ENCODE peak calls at places on chromosomes 13 and 19, in four cellular contexts. Z is WTC11, J is K562, L is HepG2. S is an unnamed sample.

GRCh38 chr19:10553087-10553667 is 9.5 kb downstream of the ATG4D start:
- DNase-seq in J (no peak), Z (no peak), L (no peak), S (no peak)

GRCh38 chr13:107866007-107866665 is 349.2 kb downstream of the LIG4 start:
- DNase-seq in L (no peak), J (peak; percentile 65), Z (peak; percentile 47), S (no peak)

GRCh38 chr13:66195238-66195637 is 1034.9 kb downstream of the PCDH9 start:
- DNase-seq in J (no peak), Z (no peak), L (no peak), S (no peak)

GRCh38 chr13:31905896-31906295 is 125.7 kb upstream of the FRY start:
- DNase-seq in L (no peak), J (no peak), Z (no peak), S (no peak)

GRCh38 chr13:72386138-72386684 is 341.2 kb downstream of the MZT1 start:
- DNase-seq in J (no peak), L (no peak), Z (no peak), S (no peak)

GRCh38 chr19:33390908-33391630 is 17.6 kb downstream of the CEBPG start:
- DNase-seq in Z (no peak), L (no peak), J (no peak), S (no peak)

GRCh38 chr13:97028441-97029299 is 34.4 kb upstream of the OXGR1 start:
- DNase-seq in Z (peak; percentile 58), J (peak; percentile 41), L (peak; percentile 9), S (peak; percentile 42)

GRCh38 chr19:18340237-18340989 is at the start of gene PGPEP1:
- DNase-seq in Z (peak; percentile 81), J (peak; percentile 91), L (no peak), S (no peak)

GRCh38 chr13:57666554-57666953 is 35.0 kb downstream of the PCDH17 start:
- DNase-seq in Z (no peak), J (no peak), L (no peak), S (no peak)

GRCh38 chr19:18290250-18291018 is 9.0 kb upstream of the JUND start:
- DNase-seq in J (peak; percentile 37), L (no peak), Z (no peak), S (no peak)

GRCh38 chr19:33150852-33151518 is 19.1 kb downstream of the WDR88 start:
- DNase-seq in J (no peak), Z (no peak), L (no peak), S (no peak)

GRCh38 chr19:4098493-4098892 is 25.4 kb downstream of the MAP2K2 start:
- DNase-seq in Z (no peak), J (no peak), L (no peak), S (no peak)

GRCh38 chr19:1621021-1621420 is 15.8 kb upstream of the UQCR11 start:
- DNase-seq in Z (no peak), L (no peak), J (no peak), S (no peak)

GRCh38 chr13:90188237-90188636 is 1159.2 kb upstream of the MIR17HG start:
- DNase-seq in L (no peak), J (no peak), Z (no peak), S (no peak)

GRCh38 chr13:110275931-110276552 is 30.9 kb downstream of the COL4A1 start:
- DNase-seq in Z (no peak), J (no peak), L (no peak), S (no peak)

GRCh38 chr13:84843368-84843767 is 955.9 kb downstream of the SLITRK6 start:
- DNase-seq in L (no peak), Z (no peak), J (no peak), S (no peak)

GRCh38 chr13:44093607-44094583 is 214.2 kb downstream of the LACC1 start:
- DNase-seq in J (no peak), L (no peak), Z (no peak), S (no peak)

GRCh38 chr13:93307166-93307565 is 80.6 kb downstream of the GPC6 start:
- DNase-seq in J (no peak), Z (no peak), L (no peak), S (no peak)

GRCh38 chr13:44448373-44448772 is 74.7 kb downstream of the SERP2 start:
- DNase-seq in Z (no peak), L (peak; percentile 85), J (no peak), S (no peak)

GRCh38 chr13:23330356-23330755 is 103.1 kb downstream of the SACS start:
- DNase-seq in J (no peak), L (no peak), Z (no peak), S (no peak)

GRCh38 chr19:17762505-17763229 is 11.4 kb downstream of the FCHO1 start:
- DNase-seq in L (peak; percentile 59), Z (peak; percentile 91), J (peak; percentile 90), S (peak; percentile 38)

DNA sequence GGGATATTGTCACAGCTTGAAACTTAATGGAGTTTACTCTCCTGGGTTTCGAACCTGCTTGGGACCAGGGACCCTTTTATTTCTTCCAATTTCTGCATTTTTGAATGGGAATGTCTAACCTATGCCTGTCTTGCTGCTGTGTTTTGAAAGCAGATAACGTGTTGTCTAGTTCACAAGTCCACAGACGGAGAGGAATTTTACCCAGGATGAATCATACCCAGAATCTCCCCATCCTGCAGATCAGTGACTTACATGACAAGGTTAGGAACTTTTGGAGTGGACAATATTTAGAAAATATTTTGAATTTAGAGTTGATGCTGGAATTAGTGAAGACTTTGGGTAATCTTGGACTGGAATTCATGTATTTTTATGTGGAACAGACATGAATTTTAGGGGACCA is 68.6 kb upstream of the RFXAP start:
- DNase-seq in L (no peak), Z (no peak), J (no peak), S (no peak)
- TF ChIP-seq NR3C1 in L (no peak), Z (no peak), J (no peak), S (no peak)

GRCh38 chr19:447064-447426 is 13.8 kb downstream of the SHC2 start:
- DNase-seq in L (no peak), Z (no peak), J (peak; percentile 37), S (no peak)

GRCh38 chr19:449916-450315 is 10.9 kb downstream of the SHC2 start:
- DNase-seq in Z (no peak), J (no peak), L (no peak), S (no peak)

GRCh38 chr19:452829-453228 is 8.0 kb downstream of the SHC2 start:
- DNase-seq in Z (no peak), L (no peak), J (no peak), S (no peak)

GRCh38 chr19:444677-445210 is 16.1 kb downstream of the SHC2 start:
- DNase-seq in L (no peak), Z (no peak), J (no peak), S (no peak)

GRCh38 chr19:447816-448546 is 12.9 kb downstream of the SHC2 start:
- DNase-seq in J (no peak), Z (no peak), L (no peak), S (no peak)
- TF ChIP-seq NR3C1 in J (no peak), Z (no peak), L (no peak), S (no peak)

DNA sequence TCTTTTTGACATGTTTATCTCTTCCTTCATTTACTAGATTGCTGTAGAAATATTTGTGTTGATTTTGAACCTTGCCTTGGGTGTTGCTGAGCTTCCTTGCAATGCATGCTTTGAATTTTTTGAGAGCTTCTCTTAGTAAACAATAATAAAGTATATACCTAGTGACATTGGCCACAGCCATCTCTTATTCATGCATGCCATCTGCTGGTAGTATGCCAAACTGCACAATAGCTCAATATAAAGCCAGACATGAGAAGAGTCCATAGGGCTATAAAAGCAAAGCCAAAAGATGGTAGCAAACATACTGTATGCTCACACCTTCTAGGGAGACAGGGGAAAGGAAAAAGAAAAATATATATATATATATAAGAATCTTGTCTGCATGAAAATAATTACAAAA is 18.9 kb upstream of the ZSCAN5A start:
- DNase-seq in Z (peak; percentile 37), L (peak; percentile 67), J (peak; percentile 58), S (peak; percentile 70)
- TF ChIP-seq NR3C1 in Z (no peak), L (no peak), J (no peak), S (no peak)

DNA sequence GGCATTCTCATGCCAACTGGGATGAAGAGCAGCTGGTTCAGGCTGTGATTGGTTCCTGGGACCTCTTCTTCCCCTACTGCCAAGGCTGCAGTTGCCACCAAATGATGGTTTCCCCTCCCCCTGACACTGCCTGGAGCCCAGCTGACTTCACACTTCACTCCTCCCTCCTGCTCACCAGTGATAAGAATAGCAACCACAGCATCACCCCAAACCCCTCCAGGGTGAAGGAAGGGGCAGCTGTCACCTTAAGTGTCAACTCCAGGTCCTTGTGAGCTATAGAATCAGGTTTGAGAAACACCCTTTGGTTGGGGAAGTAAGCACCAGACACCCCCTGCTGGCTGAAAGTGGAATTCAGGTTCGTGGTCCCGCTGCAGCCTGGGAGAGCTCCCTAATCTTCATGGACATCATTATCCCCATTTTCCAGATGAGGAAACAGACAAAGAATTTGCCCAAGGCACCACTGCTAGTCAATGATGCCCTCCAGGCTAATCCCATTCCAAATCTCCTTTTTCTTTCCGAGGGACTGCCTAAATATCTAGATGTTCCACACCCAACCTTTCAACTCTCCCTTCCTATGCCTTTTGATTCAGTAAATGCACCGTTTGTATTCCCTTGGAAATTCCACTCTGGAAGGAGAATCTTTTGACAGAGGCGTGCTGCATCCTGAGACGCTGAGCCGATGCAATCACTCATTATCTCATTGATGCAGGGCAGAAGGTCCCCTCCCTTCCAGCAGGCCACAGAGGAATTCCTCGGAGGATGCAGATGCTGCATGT is 50.5 kb upstream of the UQCRFS1 start:
- DNase-seq in L (peak; percentile 11), J (peak; percentile 57), Z (peak; percentile 78), S (peak; percentile 64)
- TF ChIP-seq NR3C1 in L (no peak), J (no peak), Z (no peak), S (no peak)

GRCh38 chr19:45670670-45671453 is 2.8 kb downstream of the GIPR start:
- DNase-seq in L (peak; percentile 55), Z (peak; percentile 98), J (peak; percentile 100), S (peak; percentile 97)
- TF ChIP-seq NR3C1 in L (no peak), Z (no peak), J (no peak), S (no peak)

GRCh38 chr13:98910501-98910951 is 67.3 kb downstream of the DOCK9 start:
- DNase-seq in Z (no peak), J (peak; percentile 8), L (peak; percentile 7), S (peak; percentile 6)
- TF ChIP-seq NR3C1 in Z (no peak), J (no peak), L (no peak), S (no peak)

DNA sequence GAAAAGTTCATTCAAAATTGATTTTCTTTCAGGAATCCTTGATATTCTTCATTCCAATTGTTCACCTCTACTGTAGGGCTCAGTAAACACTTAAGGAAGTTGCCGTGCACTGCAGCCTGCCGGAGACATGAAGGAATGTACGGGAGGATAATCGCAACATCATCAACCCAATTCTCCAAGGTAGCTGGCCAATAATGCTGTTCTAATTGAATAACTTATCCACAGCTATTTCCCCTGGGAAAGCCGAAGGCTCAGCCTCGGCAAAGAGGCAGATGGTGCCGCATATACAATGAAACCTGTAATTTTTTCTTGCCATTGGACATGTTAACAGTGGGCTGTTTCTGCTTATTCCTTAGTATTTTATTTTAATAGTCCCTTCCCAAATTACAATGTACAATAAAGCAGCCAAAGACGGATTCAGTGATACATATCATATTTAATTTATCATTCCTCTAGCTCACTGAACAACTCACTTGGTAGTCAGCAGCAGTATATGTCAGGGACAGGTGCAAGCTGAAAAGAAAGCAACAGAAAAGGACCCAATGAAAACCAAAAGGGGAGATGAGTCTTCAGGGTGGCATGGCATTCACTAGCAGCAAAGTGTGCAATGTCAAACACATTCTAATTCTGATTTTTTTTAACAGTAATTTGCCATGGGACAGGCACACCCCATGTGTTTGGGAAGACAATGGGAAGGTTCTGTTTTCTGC is 420.5 kb upstream of the KLF12 start:
- DNase-seq in J (no peak), Z (no peak), L (no peak), S (no peak)
- TF ChIP-seq NR3C1 in J (no peak), Z (no peak), L (no peak), S (no peak)

S was measured in A549.